ENCODE peak calls at places on chromosomes 1 and 21, in eight cellular contexts. P, N, R, D, Z, E, W and O are unnamed samples.

GRCh38 chr1:77382361-77382760 is 100.5 kb downstream of the AK5 start:
- DNase-seq in D (no peak), Z (peak), N (no peak), R (no peak), P (no peak), W (no peak), E (no peak), O (no peak)

GRCh38 chr21:44712203-44713028 is 1.0 kb upstream of the TSPEAR start:
- DNase-seq in P (no peak), E (no peak), N (no peak), W (no peak), R (no peak), D (no peak), Z (no peak), O (no peak)

GRCh38 chr1:15110128-15110866 is 43.2 kb upstream of the TMEM51 start:
- DNase-seq in W (no peak), P (no peak), Z (no peak), E (no peak), N (no peak), R (no peak), D (no peak), O (no peak)

GRCh38 chr1:225426395-225427248 is 1.2 kb downstream of the LBR start:
- DNase-seq in W (no peak), D (no peak), R (peak), E (peak), Z (peak), P (peak), N (no peak), O (no peak)

GRCh38 chr1:54045487-54045886 is 7.5 kb downstream of the TMEM59 start:
- DNase-seq in D (no peak), P (no peak), Z (no peak), E (no peak), N (no peak), R (no peak), W (no peak), O (no peak)

GRCh38 chr1:1917995-1918900 is 831 bp downstream of the TMEM52 start:
- DNase-seq in E (no peak), Z (no peak), R (no peak), P (peak), N (no peak), W (no peak), D (peak), O (no peak)

GRCh38 chr21:32370971-32371766 is 21.6 kb downstream of the URB1 start:
- DNase-seq in D (no peak), R (no peak), N (no peak), Z (peak), W (no peak), P (no peak), E (no peak), O (no peak)

GRCh38 chr1:175218786-175219447 is 26.3 kb upstream of the KIAA0040 start:
- DNase-seq in W (no peak), D (no peak), Z (no peak), P (no peak), E (no peak), R (no peak), N (no peak), O (no peak)

GRCh38 chr1:178086294-178087255 is 7.3 kb upstream of the RASAL2 start:
- DNase-seq in P (no peak), W (peak), Z (peak), D (no peak), E (no peak), R (no peak), N (peak), O (no peak)

GRCh38 chr1:221729771-221730170 is 12.1 kb downstream of the DUSP10 start:
- DNase-seq in R (no peak), W (no peak), D (no peak), N (no peak), Z (peak), P (no peak), E (no peak), O (no peak)

GRCh38 chr1:910881-911721 is 12.6 kb upstream of the SAMD11 start:
- DNase-seq in W (no peak), R (no peak), D (peak), N (no peak), P (peak), E (no peak), Z (no peak), O (peak)

GRCh38 chr1:184854456-184855180 is 100.0 kb upstream of the EDEM3 start:
- DNase-seq in D (no peak), R (no peak), E (no peak), W (peak), N (no peak), P (no peak), Z (peak), O (peak)

GRCh38 chr1:26520339-26520738 is 9.2 kb upstream of the RPS6KA1 start:
- DNase-seq in N (no peak), R (no peak), W (no peak), Z (no peak), D (no peak), E (no peak), P (no peak), O (no peak)

GRCh38 chr1:171805395-171806115 is 24.1 kb downstream of the METTL13 start:
- DNase-seq in D (no peak), W (no peak), R (no peak), P (no peak), E (no peak), N (no peak), Z (no peak), O (no peak)

GRCh38 chr21:30072496-30072895 is 94.1 kb downstream of the CLDN17 start:
- DNase-seq in D (peak), Z (peak), N (peak), W (no peak), P (peak), R (peak), E (no peak), O (no peak)

GRCh38 chr1:175628548-175629317 is 114.7 kb downstream of the TNR start:
- DNase-seq in R (no peak), N (peak), D (no peak), P (no peak), W (no peak), Z (no peak), E (no peak), O (no peak)

GRCh38 chr1:86156571-86157455 is at the start of gene COL24A1:
- DNase-seq in R (peak), D (peak), W (no peak), N (peak), E (no peak), Z (peak), P (peak), O (peak)

GRCh38 chr1:77253211-77253610 is 28.6 kb upstream of the AK5 start:
- DNase-seq in N (no peak), E (no peak), Z (no peak), W (no peak), R (no peak), D (no peak), P (no peak), O (no peak)

GRCh38 chr1:226571901-226572300 is 23.3 kb downstream of the STUM start:
- DNase-seq in E (no peak), P (no peak), Z (no peak), W (no peak), D (no peak), N (no peak), R (no peak), O (peak)

GRCh38 chr1:147892216-147892615 is 10.4 kb upstream of the GJA8 start:
- DNase-seq in N (no peak), P (no peak), W (no peak), D (no peak), R (peak), Z (no peak), E (no peak), O (peak)

GRCh38 chr1:164591858-164592257 is 32.9 kb downstream of the PBX1 start:
- DNase-seq in Z (peak), D (no peak), N (no peak), E (no peak), W (no peak), R (peak), P (no peak), O (no peak)

GRCh38 chr1:245990315-245991022 is 516.6 kb downstream of the SMYD3 start:
- DNase-seq in Z (no peak), W (no peak), N (no peak), P (no peak), E (no peak), D (no peak), R (no peak), O (no peak)

GRCh38 chr1:111955755-111956154 is 33.7 kb downstream of the KCND3 start:
- DNase-seq in P (no peak), D (no peak), W (no peak), N (no peak), R (no peak), E (no peak), Z (peak), O (no peak)

GRCh38 chr1:155706101-155706619 is 17.3 kb downstream of the DAP3 start:
- DNase-seq in R (no peak), Z (peak), D (no peak), W (no peak), N (no peak), P (no peak), E (no peak), O (no peak)

GRCh38 chr1:157115851-157116734 is 16.5 kb upstream of the ETV3L start:
- DNase-seq in W (no peak), R (no peak), D (no peak), N (no peak), E (no peak), P (no peak), Z (no peak), O (no peak)

GRCh38 chr1:82517586-82517985 is 716.9 kb downstream of the ADGRL2 start:
- DNase-seq in R (peak), Z (peak), D (peak), N (peak), P (no peak), W (no peak), E (no peak), O (no peak)

GRCh38 chr21:43325968-43326367 is 101.0 kb downstream of the SIK1 start:
- DNase-seq in R (no peak), E (no peak), Z (no peak), P (peak), W (no peak), D (no peak), N (no peak), O (no peak)

GRCh38 chr1:58108783-58109182 is 437.7 kb downstream of the OMA1 start:
- DNase-seq in Z (no peak), E (no peak), N (no peak), W (no peak), D (no peak), R (no peak), P (no peak), O (no peak)

GRCh38 chr1:93275634-93276295 is 69.9 kb upstream of the DR1 start:
- DNase-seq in P (no peak), W (no peak), Z (no peak), N (no peak), E (no peak), R (no peak), D (no peak), O (no peak)

GRCh38 chr1:205533729-205534443 is 29.4 kb downstream of the CDK18 start:
- DNase-seq in D (no peak), P (no peak), E (no peak), N (no peak), W (no peak), Z (no peak), R (no peak), O (no peak)

GRCh38 chr1:7224644-7225043 is 439.4 kb downstream of the CAMTA1 start:
- DNase-seq in D (peak), E (no peak), N (peak), W (no peak), Z (no peak), P (peak), R (no peak), O (no peak)

GRCh38 chr1:32772281-32773017 is 44.7 kb downstream of the YARS1 start:
- DNase-seq in Z (no peak), P (no peak), W (no peak), D (no peak), E (no peak), R (no peak), N (no peak), O (no peak)

GRCh38 chr1:61498342-61498741 is 226.6 kb downstream of the TM2D1 start:
- DNase-seq in Z (no peak), P (no peak), E (no peak), N (no peak), W (no peak), R (no peak), D (no peak), O (no peak)